ENCODE peak calls at places on chromosomes 16 and 17, in seven cellular contexts. V, T, P, H, U, M and S are unnamed samples.

GRCh38 chr16:56807011-56807675 is 57.9 kb upstream of the SLC12A3 start:
- DNase-seq in V (no peak), T (no peak), P (peak; percentile 24), H (peak; percentile 25), U (no peak), M (no peak), S (no peak)

GRCh38 chr16:88783391-88784073 is 1.5 kb downstream of the PIEZO1 start:
- DNase-seq in V (no peak), T (peak; percentile 78), P (no peak), H (no peak), U (no peak), M (no peak), S (no peak)

GRCh38 chr17:56499799-56500388 is 93.6 kb upstream of the NOG start:
- DNase-seq in V (peak; percentile 10), T (no peak), P (no peak), H (no peak), U (peak; percentile 11), M (no peak), S (no peak)

GRCh38 chr17:17151962-17152361 is 54.2 kb downstream of the PLD6 start:
- DNase-seq in V (no peak), T (peak; percentile 74), P (peak; percentile 88), H (peak; percentile 94), U (no peak), M (peak; percentile 83), S (peak; percentile 98)

GRCh38 chr16:56910654-56911539 is 21.0 kb upstream of the HERPUD1 start:
- DNase-seq in V (peak; percentile 16), T (peak; percentile 30), P (peak; percentile 85), H (peak; percentile 80), U (peak; percentile 20), M (no peak), S (peak; percentile 72)

GRCh38 chr17:64074704-64075484 is 54.5 kb upstream of the ICAM2 start:
- DNase-seq in V (no peak), T (no peak), P (peak; percentile 76), H (peak; percentile 42), U (no peak), M (no peak), S (no peak)

GRCh38 chr17:41792835-41793748 is 6.6 kb upstream of the JUP start:
- DNase-seq in V (peak; percentile 45), T (no peak), P (no peak), H (no peak), U (no peak), M (peak; percentile 65), S (no peak)

GRCh38 chr17:42387221-42387657 is 1.0 kb downstream of the STAT3 start:
- DNase-seq in V (no peak), T (no peak), P (no peak), H (peak; percentile 28), U (peak; percentile 60), M (no peak), S (no peak)

GRCh38 chr16:2019919-2020831 is 590 bp downstream of the NPW start:
- DNase-seq in V (no peak), T (no peak), P (no peak), H (no peak), U (no peak), M (no peak), S (no peak)

GRCh38 chr17:34616148-34616547 is 36.8 kb downstream of the TMEM132E start:
- DNase-seq in V (no peak), T (no peak), P (no peak), H (no peak), U (peak; percentile 91), M (no peak), S (no peak)

GRCh38 chr17:50890675-50891516 is 24.7 kb upstream of the TOB1 start:
- DNase-seq in V (no peak), T (no peak), P (no peak), H (no peak), U (no peak), M (no peak), S (no peak)

GRCh38 chr16:88870608-88871348 is 4.3 kb upstream of the PABPN1L start:
- DNase-seq in V (no peak), T (no peak), P (no peak), H (no peak), U (no peak), M (no peak), S (no peak)

GRCh38 chr16:22181843-22182242 is 19.5 kb downstream of the SDR42E2 start:
- DNase-seq in V (no peak), T (no peak), P (no peak), H (no peak), U (no peak), M (no peak), S (no peak)

GRCh38 chr16:49498241-49499017 is 124.8 kb downstream of the C16orf78 start:
- DNase-seq in V (no peak), T (no peak), P (no peak), H (no peak), U (no peak), M (no peak), S (no peak)

GRCh38 chr17:65099941-65100315 is 37.2 kb upstream of the RGS9 start:
- DNase-seq in V (no peak), T (peak; percentile 30), P (no peak), H (peak; percentile 54), U (peak; percentile 42), M (peak; percentile 63), S (peak; percentile 55)

GRCh38 chr16:50152807-50153647 is at the start of gene TENT4B:
- DNase-seq in V (peak; percentile 30), T (peak; percentile 91), P (no peak), H (peak; percentile 98), U (peak; percentile 76), M (peak; percentile 76), S (peak; percentile 89)

GRCh38 chr16:12341966-12342365 is 365.4 kb downstream of the SNX29 start:
- DNase-seq in V (no peak), T (no peak), P (no peak), H (no peak), U (no peak), M (no peak), S (no peak)

GRCh38 chr17:4433515-4434031 is at the start of gene SPNS3:
- DNase-seq in V (peak; percentile 15), T (peak; percentile 34), P (no peak), H (no peak), U (no peak), M (no peak), S (no peak)

GRCh38 chr16:66036775-66037715 is 329.4 kb upstream of the CDH5 start:
- DNase-seq in V (no peak), T (no peak), P (peak; percentile 99), H (peak; percentile 88), U (no peak), M (no peak), S (peak; percentile 15)

GRCh38 chr17:19534562-19535149 is 1.0 kb downstream of the SLC47A1 start:
- DNase-seq in V (no peak), T (no peak), P (no peak), H (no peak), U (no peak), M (no peak), S (no peak)

GRCh38 chr17:9240659-9241370 is 219.5 kb downstream of the NTN1 start:
- DNase-seq in V (peak; percentile 31), T (peak; percentile 64), P (no peak), H (peak; percentile 49), U (no peak), M (no peak), S (peak; percentile 69)

GRCh38 chr17:32741381-32741780 is 135.5 kb downstream of the MYO1D start:
- DNase-seq in V (no peak), T (no peak), P (no peak), H (peak; percentile 24), U (no peak), M (no peak), S (no peak)

GRCh38 chr16:22926105-22926751 is 112.3 kb downstream of the HS3ST2 start:
- DNase-seq in V (no peak), T (no peak), P (no peak), H (no peak), U (no peak), M (no peak), S (no peak)

GRCh38 chr16:67882374-67883145 is 2.1 kb upstream of the NRN1L start:
- DNase-seq in V (peak; percentile 84), T (peak; percentile 71), P (no peak), H (no peak), U (no peak), M (no peak), S (peak; percentile 67)

GRCh38 chr17:21318439-21318838 is 33.9 kb downstream of the MAP2K3 start:
- DNase-seq in V (no peak), T (no peak), P (no peak), H (no peak), U (no peak), M (no peak), S (no peak)

GRCh38 chr16:57265850-57266530 is 18.5 kb downstream of the PLLP start:
- DNase-seq in V (no peak), T (peak; percentile 60), P (no peak), H (peak; percentile 59), U (no peak), M (no peak), S (peak; percentile 39)

GRCh38 chr16:4976079-4976478 is 17.9 kb downstream of the SEC14L5 start:
- DNase-seq in V (no peak), T (no peak), P (no peak), H (no peak), U (no peak), M (no peak), S (no peak)

GRCh38 chr17:31496097-31496496 is 104.6 kb downstream of the RAB11FIP4 start:
- DNase-seq in V (no peak), T (no peak), P (no peak), H (no peak), U (no peak), M (no peak), S (no peak)

GRCh38 chr17:65455972-65456343 is 105.5 kb downstream of the AXIN2 start:
- DNase-seq in V (no peak), T (peak; percentile 7), P (no peak), H (peak; percentile 28), U (no peak), M (no peak), S (peak; percentile 29)

GRCh38 chr17:4858880-4859260 is 25.7 kb downstream of the MINK1 start:
- DNase-seq in V (no peak), T (peak; percentile 47), P (no peak), H (peak; percentile 20), U (no peak), M (no peak), S (peak; percentile 73)

GRCh38 chr17:12632785-12633184 is 32.9 kb upstream of the MYOCD start:
- DNase-seq in V (no peak), T (no peak), P (no peak), H (no peak), U (no peak), M (no peak), S (no peak)

GRCh38 chr16:75273054-75273925 is 21.9 kb upstream of the BCAR1 start:
- DNase-seq in V (no peak), T (no peak), P (no peak), H (no peak), U (no peak), M (no peak), S (no peak)

GRCh38 chr16:66678314-66678713 is 18.2 kb downstream of the CMTM4 start:
- DNase-seq in V (no peak), T (no peak), P (no peak), H (no peak), U (no peak), M (no peak), S (no peak)

GRCh38 chr16:51880776-51881175 is 666.2 kb downstream of the TOX3 start:
- DNase-seq in V (no peak), T (no peak), P (peak; percentile 39), H (peak; percentile 64), U (no peak), M (no peak), S (no peak)

GRCh38 chr17:29713626-29714025 is 90.9 kb upstream of the CORO6 start:
- DNase-seq in V (no peak), T (no peak), P (no peak), H (no peak), U (no peak), M (no peak), S (no peak)

GRCh38 chr17:8679136-8679535 is 48.6 kb upstream of the MYH10 start:
- DNase-seq in V (no peak), T (no peak), P (no peak), H (no peak), U (no peak), M (no peak), S (no peak)

GRCh38 chr16:17515421-17516210 is 44.9 kb upstream of the XYLT1 start:
- DNase-seq in V (no peak), T (no peak), P (peak; percentile 74), H (peak; percentile 78), U (no peak), M (no peak), S (no peak)

GRCh38 chr16:27389272-27389961 is 12.6 kb upstream of the IL21R start:
- DNase-seq in V (no peak), T (no peak), P (no peak), H (no peak), U (no peak), M (no peak), S (no peak)